ENCODE peak calls at places on chromosomes 2 and 18, in four cellular contexts. C is ovary, A is sigmoid colon, N is tibial nerve. R is an unnamed sample.

GRCh38 chr2:101981484-101981883 is 10.3 kb upstream of the IL1R2 start:
- DNase-seq in C (no peak), A (no peak), N (no peak), R (no peak)

GRCh38 chr2:218849721-218850120 is 9.9 kb upstream of the WNT6 start:
- DNase-seq in C (peak), A (no peak), N (no peak), R (no peak)

GRCh38 chr18:39761273-39761672 is 2193.8 kb upstream of the PIK3C3 start:
- DNase-seq in C (no peak), A (no peak), N (no peak), R (no peak)

GRCh38 chr2:193267496-193268002 is 1072.8 kb upstream of the TMEFF2 start:
- DNase-seq in C (no peak), A (no peak), N (no peak), R (no peak)

GRCh38 chr2:199370150-199370780 is 87.5 kb downstream of the SATB2 start:
- DNase-seq in C (no peak), A (no peak), N (no peak), R (no peak)

GRCh38 chr2:240877460-240878340 is 9.1 kb downstream of the AGXT start:
- DNase-seq in C (peak), A (no peak), N (no peak), R (peak)

GRCh38 chr18:75003764-75004690 is 204.9 kb downstream of the PTGR3 start:
- DNase-seq in C (no peak), A (no peak), N (no peak), R (no peak)

GRCh38 chr2:72841462-72842125 is 15.8 kb upstream of the EXOC6B start:
- DNase-seq in C (no peak), A (no peak), N (no peak), R (no peak)

GRCh38 chr2:56185582-56186046 is 1.8 kb downstream of the CCDC85A start:
- DNase-seq in C (no peak), A (no peak), N (no peak), R (peak)

GRCh38 chr18:46182633-46183401 is 78.6 kb downstream of the HAUS1 start:
- DNase-seq in C (no peak), A (no peak), N (no peak), R (no peak)

GRCh38 chr18:63422862-63423304 is 607 bp upstream of the VPS4B start:
- DNase-seq in C (no peak), A (no peak), N (no peak), R (peak)

GRCh38 chr18:3481696-3482210 is 31.8 kb downstream of the TGIF1 start:
- DNase-seq in C (no peak), A (no peak), N (no peak), R (no peak)

GRCh38 chr2:226915846-226916360 is 80.0 kb downstream of the RHBDD1 start:
- DNase-seq in C (no peak), A (no peak), N (no peak), R (no peak)

DNA sequence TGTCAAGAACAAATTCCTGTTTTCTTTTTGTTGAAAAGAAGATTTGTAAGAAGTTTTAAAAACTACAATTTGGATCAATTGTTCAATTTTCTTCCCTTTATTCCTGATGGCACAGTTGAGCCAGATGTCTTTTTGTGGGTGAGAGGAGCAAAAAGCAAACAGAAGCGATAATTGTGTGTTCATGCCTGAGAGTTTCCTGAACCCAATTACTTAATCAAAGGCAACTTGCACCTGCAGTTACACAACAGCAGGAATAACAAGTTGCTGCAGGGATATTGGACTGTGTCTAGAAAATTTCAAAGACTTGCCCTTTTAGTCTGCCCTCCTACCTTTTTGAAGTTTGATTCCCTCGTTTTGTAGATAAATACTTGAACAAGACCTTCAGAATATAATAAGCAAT is 383.6 kb downstream of the DSEL start:
- DNase-seq in C (no peak), A (no peak), N (no peak), R (no peak)
- TF ChIP-seq EP300 in C (no peak), A (no peak), N (no peak), R (no peak)

GRCh38 chr2:134815741-134816140 is 22.7 kb upstream of the ACMSD start:
- DNase-seq in C (no peak), A (no peak), N (no peak), R (no peak)

GRCh38 chr2:134818321-134818720 is 20.1 kb upstream of the ACMSD start:
- DNase-seq in C (no peak), A (no peak), N (no peak), R (peak)

GRCh38 chr2:134823431-134823830 is 15.0 kb upstream of the ACMSD start:
- DNase-seq in C (no peak), A (no peak), N (no peak), R (no peak)

GRCh38 chr2:134823832-134824231 is 14.6 kb upstream of the ACMSD start:
- DNase-seq in C (no peak), A (no peak), N (no peak), R (no peak)

DNA sequence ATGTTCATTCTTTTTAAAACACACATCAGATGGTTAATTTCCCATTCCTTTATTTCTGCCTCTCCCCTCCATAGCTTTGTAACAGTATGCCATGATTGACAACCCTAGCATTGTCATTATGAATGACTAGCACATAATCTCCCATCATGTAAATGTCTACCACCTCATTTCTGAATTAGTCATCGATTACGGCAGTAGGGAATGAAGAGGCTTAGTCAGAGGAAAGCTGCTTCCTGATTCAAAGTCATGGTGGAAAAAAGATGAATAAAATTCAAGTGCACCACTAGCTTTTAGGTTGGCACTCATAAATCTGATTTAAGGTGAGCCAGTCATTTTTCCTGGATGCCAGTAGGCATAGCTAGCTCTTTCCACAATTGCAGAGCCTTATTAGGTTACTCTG is 19.1 kb upstream of the ACMSD start:
- DNase-seq in C (no peak), A (no peak), N (no peak), R (no peak)
- TF ChIP-seq EP300 in C (no peak), A (no peak), N (no peak), R (no peak)

DNA sequence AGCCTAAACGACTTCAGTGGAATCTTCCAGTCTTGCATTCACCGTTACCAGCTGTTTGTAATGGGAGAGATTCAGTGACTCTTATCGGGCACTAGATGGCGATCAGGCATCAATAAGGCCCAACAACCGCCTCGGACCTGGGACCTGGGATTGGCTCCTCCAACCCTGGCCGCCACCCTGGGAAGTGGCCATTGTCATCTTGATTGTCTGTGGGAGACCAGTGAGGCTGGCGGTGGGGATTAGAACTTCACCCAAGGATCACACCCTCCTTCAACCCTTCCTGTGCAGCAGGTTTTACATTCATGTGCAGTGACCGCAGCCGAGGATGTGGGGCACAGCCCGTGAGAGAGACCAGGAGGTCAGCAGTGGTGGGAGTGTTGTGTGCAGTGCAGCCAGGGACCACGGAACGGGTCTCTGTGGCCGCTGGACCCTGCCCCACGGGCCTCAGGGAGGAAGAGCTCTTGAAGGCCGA is 85.3 kb downstream of the SPP2 start:
- DNase-seq in C (no peak), A (peak), N (peak), R (peak)
- TF ChIP-seq EP300 in C (no peak), A (no peak), N (no peak), R (no peak)

GRCh38 chr2:238203973-238204683 is 633 bp upstream of the ILKAP start:
- DNase-seq in C (no peak), A (no peak), N (no peak), R (no peak)
- TF ChIP-seq EP300 in C (no peak), A (no peak), N (no peak), R (no peak)

GRCh38 chr2:109066501-109066900 is 62.5 kb upstream of the SH3RF3 start:
- DNase-seq in C (no peak), A (no peak), N (no peak), R (no peak)

GRCh38 chr2:109067829-109068152 is 61.2 kb upstream of the SH3RF3 start:
- DNase-seq in C (no peak), A (no peak), N (no peak), R (no peak)

GRCh38 chr2:109066917-109067828 is 61.8 kb upstream of the SH3RF3 start:
- DNase-seq in C (no peak), A (no peak), N (no peak), R (no peak)

GRCh38 chr2:109070290-109070689 is 58.7 kb upstream of the SH3RF3 start:
- DNase-seq in C (no peak), A (no peak), N (no peak), R (no peak)

GRCh38 chr2:109069430-109070194 is 59.4 kb upstream of the SH3RF3 start:
- DNase-seq in C (no peak), A (no peak), N (no peak), R (no peak)
- TF ChIP-seq EP300 in C (no peak), A (no peak), N (no peak), R (no peak)

DNA sequence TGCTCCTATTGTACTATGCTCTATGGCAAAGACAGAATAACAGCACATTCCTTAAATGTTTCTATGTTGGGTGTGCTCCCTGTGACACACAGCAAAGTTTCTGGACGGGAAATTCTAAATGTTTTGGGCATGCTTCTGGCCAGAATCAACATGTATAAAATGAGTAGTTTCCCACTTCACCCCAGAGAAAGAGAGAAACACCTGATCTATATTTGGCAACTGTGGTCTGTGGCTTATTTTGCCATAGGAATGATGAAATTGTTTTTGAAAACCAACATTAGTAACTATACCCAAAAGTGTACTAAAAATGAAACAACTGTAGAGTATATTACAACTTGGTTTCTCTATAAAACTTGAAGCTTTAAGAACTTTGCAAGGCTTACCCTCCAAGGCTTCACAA is 89.1 kb downstream of the RAD51AP2 start:
- DNase-seq in C (no peak), A (no peak), N (no peak), R (no peak)
- TF ChIP-seq EP300 in C (no peak), A (no peak), N (no peak), R (no peak)

GRCh38 chr2:9311488-9311887 is 104.9 kb downstream of the ASAP2 start:
- DNase-seq in C (no peak), A (peak), N (peak), R (no peak)
- TF ChIP-seq EP300 in C (no peak), A (no peak), N (no peak), R (no peak)

GRCh38 chr18:8932866-8933265 is 169.6 kb upstream of the NDUFV2 start:
- DNase-seq in C (no peak), A (no peak), N (no peak), R (no peak)
- TF ChIP-seq EP300 in C (no peak), A (no peak), N (no peak), R (no peak)